ENCODE peak calls at places on chromosomes 4 and X, in nine cellular contexts. N is ovary, A is right lobe of liver, G is uterus, F is HepG2, D is stomach, B is A549, Y is lower leg skin, J is IMR-90. C is an unnamed sample.

GRCh38 chr4:7939377-7940108 is at the start of gene AFAP1:
- DNase-seq in B (peak), D (peak), N (peak), F (peak), G (peak), Y (peak), A (peak), J (peak), C (peak)

GRCh38 chr4:22190855-22191254 is 242.3 kb upstream of the KCNIP4 start:
- DNase-seq in G (no peak), D (no peak), Y (no peak), F (no peak), J (peak), N (no peak), A (no peak), B (no peak), C (no peak)

GRCh38 chr4:143241892-143242291 is 57.2 kb downstream of the USP38 start:
- DNase-seq in Y (no peak), N (no peak), D (no peak), J (peak), A (no peak), F (peak), G (no peak), B (no peak), C (no peak)

GRCh38 chr4:146033149-146033548 is 94.5 kb upstream of the ZNF827 start:
- DNase-seq in G (no peak), Y (no peak), B (no peak), F (peak), D (peak), J (no peak), N (no peak), A (no peak), C (no peak)

GRCh38 chr4:169604131-169604900 is 8.1 kb downstream of the NEK1 start:
- DNase-seq in D (no peak), N (no peak), B (peak), J (peak), G (no peak), F (no peak), A (no peak), Y (no peak), C (no peak)

GRCh38 chr4:52825311-52826090 is 36.6 kb upstream of the RASL11B start:
- DNase-seq in B (no peak), Y (no peak), D (no peak), F (peak), A (no peak), N (no peak), G (no peak), J (peak), C (no peak)

GRCh38 chr4:123325241-123325681 is 71.3 kb upstream of the SPRY1 start:
- DNase-seq in F (no peak), J (no peak), G (no peak), D (no peak), B (no peak), A (no peak), Y (no peak), N (no peak), C (no peak)

GRCh38 chrX:44922980-44923379 is 50.0 kb downstream of the KDM6A start:
- DNase-seq in N (no peak), Y (no peak), G (no peak), J (no peak), D (no peak), A (no peak), F (no peak), B (no peak), C (no peak)

GRCh38 chr4:10524196-10524833 is 67.1 kb upstream of the ZNF518B start:
- DNase-seq in G (no peak), N (no peak), D (no peak), B (no peak), Y (no peak), F (no peak), A (no peak), J (no peak), C (no peak)

GRCh38 chr4:153809307-153809706 is 20.4 kb upstream of the SFRP2 start:
- DNase-seq in B (no peak), A (no peak), J (no peak), Y (no peak), F (no peak), G (no peak), N (no peak), D (no peak), C (no peak)

GRCh38 chr4:84632092-84632491 is 49.2 kb downstream of the CDS1 start:
- DNase-seq in F (no peak), Y (no peak), J (peak), G (no peak), A (no peak), D (no peak), N (no peak), B (no peak), C (no peak)

GRCh38 chrX:150513564-150513963 is 54.9 kb upstream of the MTM1 start:
- DNase-seq in A (no peak), B (no peak), F (no peak), Y (no peak), N (no peak), D (no peak), J (no peak), G (no peak), C (no peak)

GRCh38 chrX:47613082-47613481 is 6.6 kb downstream of the SYN1 start:
- DNase-seq in F (no peak), G (no peak), A (no peak), D (no peak), B (no peak), J (no peak), N (no peak), Y (peak), C (no peak)

GRCh38 chrX:131795442-131796229 is 227.5 kb upstream of the STK26 start:
- DNase-seq in N (no peak), F (no peak), G (no peak), A (peak), D (peak), J (no peak), Y (no peak), B (no peak), C (no peak)

GRCh38 chr4:94995684-94996394 is 238.1 kb downstream of the BMPR1B start:
- DNase-seq in N (no peak), J (peak), Y (no peak), B (no peak), A (no peak), F (no peak), D (no peak), G (no peak), C (peak)

GRCh38 chr4:168551945-168552695 is 55.3 kb downstream of the PALLD start:
- DNase-seq in D (no peak), A (no peak), G (no peak), N (no peak), J (no peak), Y (no peak), B (no peak), F (peak), C (no peak)

GRCh38 chr4:173182403-173182802 is 13.8 kb downstream of the GALNT7 start:
- DNase-seq in N (no peak), Y (no peak), F (no peak), G (no peak), J (peak), B (no peak), D (no peak), A (no peak), C (no peak)

GRCh38 chr4:15778742-15779231 is 659 bp downstream of the CD38 start:
- DNase-seq in D (no peak), Y (no peak), F (no peak), B (peak), G (no peak), N (peak), J (no peak), A (peak), C (peak)

GRCh38 chr4:26299254-26299882 is 21.4 kb upstream of the RBPJ start:
- DNase-seq in D (no peak), G (no peak), J (no peak), Y (no peak), F (no peak), N (no peak), B (no peak), A (no peak), C (no peak)

GRCh38 chr4:54784188-54784671 is 126.5 kb downstream of the KIT start:
- DNase-seq in N (peak), G (peak), B (no peak), J (peak), F (no peak), Y (peak), D (peak), A (peak), C (peak)

GRCh38 chr4:3875466-3875865 is 109.3 kb downstream of the ADRA2C start:
- DNase-seq in F (no peak), B (no peak), Y (peak), J (no peak), N (no peak), D (no peak), A (no peak), G (no peak), C (no peak)

GRCh38 chr4:135605096-135605495 is 1403.5 kb upstream of the PABPC4L start:
- DNase-seq in Y (no peak), G (no peak), N (no peak), J (no peak), D (no peak), B (no peak), A (no peak), F (no peak), C (no peak)

GRCh38 chr4:40530961-40531635 is 98.6 kb downstream of the RBM47 start:
- DNase-seq in G (no peak), B (no peak), J (no peak), N (no peak), F (no peak), D (peak), A (no peak), Y (no peak), C (no peak)

GRCh38 chrX:7654316-7654715 is 188.7 kb upstream of the VCX start:
- DNase-seq in N (no peak), F (no peak), B (no peak), G (no peak), A (no peak), J (no peak), Y (no peak), D (no peak), C (no peak)

GRCh38 chrX:115357316-115357715 is 67.8 kb downstream of the LUZP4 start:
- DNase-seq in G (no peak), Y (no peak), N (no peak), F (no peak), B (no peak), A (no peak), J (peak), D (no peak), C (no peak)

GRCh38 chr4:95106408-95106928 is 348.7 kb downstream of the BMPR1B start:
- DNase-seq in J (peak), A (no peak), B (no peak), D (no peak), G (no peak), N (no peak), Y (no peak), F (no peak), C (no peak)

DNA sequence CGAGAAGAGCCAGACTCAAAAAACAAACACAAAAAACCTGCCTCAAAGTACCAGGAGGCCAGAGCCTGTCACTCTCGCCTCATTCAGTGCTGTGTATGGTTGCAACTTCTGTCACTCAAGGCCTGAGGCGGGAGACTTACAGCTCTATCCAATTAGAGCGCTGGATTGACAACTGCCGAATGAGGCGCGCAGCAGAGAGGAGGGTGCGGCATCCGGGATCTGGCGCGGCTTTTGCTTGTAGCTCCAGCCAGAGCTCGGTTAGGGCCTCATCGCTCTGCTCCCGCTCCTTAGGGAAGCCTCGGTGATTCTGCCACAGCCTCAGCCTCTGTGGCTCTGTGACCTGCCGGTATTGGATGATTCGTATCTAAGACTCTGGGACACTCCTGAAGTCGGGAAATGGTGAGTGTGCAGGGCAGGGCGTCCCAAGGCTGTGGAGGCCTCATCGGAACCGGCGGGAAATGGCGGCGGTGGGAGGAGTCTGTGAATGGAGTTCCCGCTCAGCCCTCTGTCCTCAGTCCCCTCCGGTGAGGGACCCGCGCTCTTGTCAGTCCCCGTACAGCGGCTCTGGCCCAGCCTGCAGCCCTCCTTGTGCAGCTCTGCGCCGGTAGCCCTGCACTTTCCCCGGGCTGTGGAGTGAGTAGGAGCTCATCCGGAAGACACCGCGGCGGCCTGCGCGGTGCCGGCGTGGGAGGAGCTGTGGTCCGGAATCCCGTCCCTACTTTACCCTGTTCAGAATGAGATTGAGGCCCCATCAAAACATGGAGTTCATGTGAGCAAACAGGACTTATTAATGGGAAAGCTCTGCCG is at the start of gene ZNF718:
- DNase-seq in A (peak), J (peak), F (no peak), B (peak), G (peak), Y (peak), N (peak), D (peak), C (peak)
- TF ChIP-seq POLR2A in A (peak), J (peak), F (no peak), B (peak), G (peak), Y (no peak), N (peak), D (no peak), C (peak)

GRCh38 chr4:185019451-185020292 is 1.4 kb downstream of the HELT start:
- DNase-seq in J (no peak), G (no peak), N (no peak), Y (no peak), A (no peak), B (no peak), D (no peak), F (no peak), C (no peak)

GRCh38 chr4:185017964-185018772 is at the start of gene HELT:
- DNase-seq in N (no peak), J (no peak), B (no peak), G (no peak), A (no peak), D (no peak), F (no peak), Y (no peak), C (no peak)

GRCh38 chr4:185020863-185021761 is 2.8 kb downstream of the HELT start:
- DNase-seq in B (no peak), G (no peak), N (no peak), D (no peak), A (no peak), Y (no peak), J (no peak), F (no peak), C (no peak)

GRCh38 chr4:185018834-185019450 is 652 bp downstream of the HELT start:
- DNase-seq in B (no peak), D (no peak), G (no peak), Y (no peak), F (no peak), N (no peak), A (no peak), J (no peak), C (no peak)

GRCh38 chr4:185020293-185020808 is 2.1 kb downstream of the HELT start:
- DNase-seq in J (no peak), F (no peak), N (peak), A (no peak), D (no peak), G (no peak), Y (peak), B (no peak), C (no peak)
- H3K4me3 ChIP-seq in J (no peak), F (no peak), N (no peak), A (no peak), D (peak), G (no peak), Y (no peak), B (peak), C (no peak)

GRCh38 chrX:2242980-2243379 is 257.8 kb downstream of the DHRSX start:
- DNase-seq in A (no peak), F (no peak), D (no peak), G (no peak), N (no peak), B (no peak), Y (no peak), J (no peak), C (no peak)
- TF ChIP-seq POLR2A in A (no peak), F (no peak), D (no peak), G (no peak), N (no peak), B (no peak), Y (no peak), J (no peak), C (no peak)

DNA sequence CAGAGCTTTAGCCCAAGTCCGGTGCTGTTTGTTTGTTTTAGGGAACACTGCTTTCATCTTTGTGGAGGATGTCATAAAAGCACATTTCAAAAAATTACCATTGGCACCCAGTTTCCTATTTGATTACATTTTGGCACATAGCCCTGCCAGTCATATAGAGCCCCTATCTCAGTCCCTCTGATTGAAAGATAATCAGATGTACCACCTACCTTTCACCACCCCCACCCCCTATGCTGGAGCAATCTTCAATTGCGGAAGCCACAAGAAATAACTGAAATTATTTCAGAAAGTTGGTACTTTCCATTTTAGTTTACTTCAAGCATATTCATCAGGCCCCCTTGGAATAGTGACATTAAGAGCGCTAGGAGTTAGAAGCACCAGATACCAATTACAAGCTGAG is 136.7 kb upstream of the RPL34 start:
- DNase-seq in A (no peak), J (no peak), B (no peak), Y (no peak), N (no peak), D (no peak), G (no peak), F (no peak), C (no peak)
- H3K4me3 ChIP-seq in A (no peak), J (no peak), B (no peak), Y (no peak), N (no peak), D (no peak), G (no peak), F (no peak), C (no peak)

DNA sequence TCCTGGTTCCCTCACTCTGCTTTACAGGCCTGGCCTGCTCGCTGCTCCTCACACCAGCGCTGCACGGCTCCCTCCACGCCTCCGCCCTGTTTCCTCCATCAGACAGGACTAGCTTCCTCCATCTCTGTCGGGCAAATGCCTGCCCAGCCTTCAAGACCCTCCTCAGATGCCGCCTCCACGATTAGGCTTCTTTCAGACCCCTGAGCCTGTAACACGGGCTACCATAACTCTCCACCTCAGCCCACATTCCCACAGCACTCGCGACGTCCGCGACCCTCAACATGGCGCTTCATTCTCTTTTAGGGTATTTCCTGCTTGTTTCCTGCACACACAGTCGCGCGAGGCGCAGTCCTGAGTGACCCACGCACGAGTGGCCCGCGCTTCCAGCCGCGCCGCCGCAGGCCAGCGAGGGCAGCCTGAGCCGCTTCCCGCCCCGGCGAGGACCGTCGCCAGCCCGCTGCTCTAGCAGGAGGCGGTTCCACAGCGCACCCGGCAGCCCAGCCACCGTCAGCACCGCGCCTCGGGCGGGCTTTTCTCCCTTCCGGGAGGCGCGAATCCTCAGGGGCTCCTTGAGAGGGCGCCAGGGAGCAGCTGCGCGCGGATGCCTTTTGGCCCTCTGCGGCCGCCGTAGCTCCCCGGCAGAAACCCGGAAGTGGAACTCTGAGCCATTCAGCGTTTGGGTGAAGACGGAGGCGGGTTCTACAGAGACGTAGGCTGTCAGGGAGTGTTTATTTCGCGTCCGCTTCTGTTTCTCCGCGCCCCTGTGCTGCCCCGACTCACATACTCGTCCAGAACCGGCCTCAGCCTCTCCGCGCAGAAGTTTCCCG is at the start of gene FRG1:
- DNase-seq in N (peak), A (peak), F (peak), J (peak), D (peak), B (peak), G (peak), Y (peak), C (peak)
- TF ChIP-seq POLR2A in N (no peak), A (peak), F (peak), J (peak), D (no peak), B (peak), G (no peak), Y (no peak), C (peak)

GRCh38 chrX:39899876-39900787 is 197.6 kb downstream of the BCOR start:
- DNase-seq in B (no peak), A (no peak), Y (no peak), J (no peak), G (no peak), F (no peak), D (no peak), N (peak), C (no peak)
- H3K4me3 ChIP-seq in B (no peak), A (no peak), Y (no peak), J (no peak), G (no peak), F (no peak), D (no peak), N (no peak), C (no peak)

GRCh38 chrX:136495043-136495442 is 2.3 kb upstream of the HTATSF1 start:
- DNase-seq in A (no peak), J (no peak), Y (no peak), D (no peak), G (no peak), F (no peak), N (no peak), B (no peak), C (no peak)

GRCh38 chrX:136497556-136498048 is at the start of gene HTATSF1:
- DNase-seq in A (peak), J (no peak), B (peak), D (peak), F (no peak), N (no peak), G (no peak), Y (peak), C (no peak)

GRCh38 chrX:136496359-136496767 is 1.0 kb upstream of the HTATSF1 start:
- DNase-seq in D (no peak), J (no peak), G (no peak), Y (no peak), F (peak), A (no peak), B (no peak), N (no peak), C (no peak)

GRCh38 chrX:136491832-136492231 is 4.1 kb downstream of the BRS3 start:
- DNase-seq in A (no peak), Y (no peak), B (no peak), F (no peak), G (no peak), J (no peak), N (no peak), D (no peak), C (no peak)

DNA sequence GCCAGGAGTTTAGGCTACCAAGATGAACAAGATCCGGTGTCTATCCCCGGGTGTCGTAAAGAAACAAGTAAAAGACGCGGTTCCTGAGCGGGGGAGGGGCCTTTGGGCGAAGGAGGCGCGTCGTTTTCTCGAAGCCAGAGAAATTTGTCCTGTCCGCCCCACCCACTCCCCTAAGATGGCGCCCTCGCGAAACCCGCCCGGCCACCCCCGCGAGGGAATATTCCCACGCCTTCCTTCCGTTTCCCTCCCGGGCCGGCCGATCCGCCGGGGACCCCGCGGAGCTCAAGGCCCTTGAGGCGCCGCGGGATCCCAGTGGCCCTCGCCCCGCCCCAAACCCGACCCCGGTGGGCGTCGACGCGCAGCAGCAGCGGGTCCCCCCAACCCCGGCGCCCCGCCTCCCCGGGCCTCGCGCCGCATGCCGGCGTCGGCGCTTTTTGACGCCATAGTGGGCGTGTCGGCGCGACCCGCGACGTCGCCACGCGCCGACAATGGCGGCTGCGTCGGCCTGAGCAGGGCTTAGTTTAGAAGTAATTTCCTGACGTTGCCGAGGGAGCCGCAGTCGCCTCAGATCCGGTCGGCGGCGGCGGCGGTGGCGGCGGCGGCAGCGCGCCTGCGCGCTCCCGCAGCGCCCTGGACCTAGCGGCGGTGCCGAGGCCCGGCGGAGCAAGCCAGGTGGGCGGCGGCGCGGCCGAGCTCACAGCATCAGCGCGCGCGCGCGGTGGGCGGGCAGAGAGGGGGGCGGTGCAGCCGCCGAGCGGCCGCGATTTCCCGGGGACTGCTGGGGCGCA is 430 bp upstream of the HTATSF1 start:
- DNase-seq in G (peak), F (peak), N (peak), D (peak), B (peak), A (peak), J (peak), Y (peak), C (peak)
- TF ChIP-seq POLR2A in G (no peak), F (no peak), N (peak), D (no peak), B (peak), A (peak), J (peak), Y (no peak), C (no peak)

C was measured in prostate gland.